ENCODE peak calls at places on chromosomes 3 and 15, in six cellular contexts. A is HCT116, J is A549, C is transverse colon, E is body of pancreas, O is uterus. D is an unnamed sample.

GRCh38 chr3:176041812-176042211 is 1155.5 kb downstream of the TBL1XR1 start:
- DNase-seq in A (no peak), J (no peak), C (no peak), E (no peak), O (no peak), D (no peak)

GRCh38 chr3:12287727-12288465 is 974 bp upstream of the PPARG start:
- DNase-seq in A (no peak), J (peak), C (peak), E (peak), O (peak), D (no peak)

GRCh38 chr15:83306561-83306960 is 22.1 kb upstream of the BNC1 start:
- DNase-seq in A (no peak), J (no peak), C (no peak), E (no peak), O (no peak), D (no peak)

GRCh38 chr15:73286356-73286755 is 82.4 kb downstream of the HCN4 start:
- DNase-seq in A (no peak), J (no peak), C (no peak), E (no peak), O (no peak), D (no peak)

GRCh38 chr15:63372753-63373152 is 8.9 kb downstream of the CA12 start:
- DNase-seq in A (no peak), J (no peak), C (no peak), E (no peak), O (no peak), D (no peak)

GRCh38 chr3:25354071-25354470 is 74.0 kb upstream of the RARB start:
- DNase-seq in A (no peak), J (no peak), C (no peak), E (no peak), O (no peak), D (no peak)

GRCh38 chr3:32841341-32841740 is 23.5 kb downstream of the TRIM71 start:
- DNase-seq in A (no peak), J (no peak), C (no peak), E (no peak), O (no peak), D (no peak)

GRCh38 chr3:96863129-96863740 is 48.8 kb downstream of the EPHA6 start:
- DNase-seq in A (no peak), J (peak), C (peak), E (peak), O (no peak), D (peak)

GRCh38 chr3:65946438-65946837 is 92.3 kb downstream of the MAGI1 start:
- DNase-seq in A (no peak), J (no peak), C (no peak), E (no peak), O (peak), D (no peak)

DNA sequence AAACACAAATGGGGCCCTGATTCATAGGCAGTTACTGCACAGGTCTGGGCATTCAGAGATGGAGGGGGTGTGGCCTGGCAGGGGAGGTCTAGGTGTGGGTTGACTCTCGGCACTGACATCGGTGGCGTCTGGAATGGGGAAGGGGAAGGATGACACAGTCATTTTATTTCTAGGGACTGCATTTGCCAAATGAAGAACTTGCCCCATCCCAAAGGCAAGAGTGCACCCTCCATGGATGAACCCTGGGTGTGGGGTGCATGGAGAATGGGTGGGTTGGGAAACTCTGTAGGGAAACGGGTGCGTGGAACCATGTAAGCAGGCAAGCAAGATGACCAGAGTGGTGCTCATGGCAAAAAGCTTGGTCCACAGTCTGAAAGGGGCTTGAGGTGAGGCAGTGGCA is 24.5 kb downstream of the SLC6A20 start:
- DNase-seq in A (no peak), J (no peak), C (no peak), E (no peak), O (no peak), D (no peak)
- TF ChIP-seq POLR2A in A (no peak), J (no peak), C (no peak), E (no peak), O (no peak), D (no peak)

GRCh38 chr15:59299919-59300617 is 72.6 kb downstream of the MYO1E start:
- DNase-seq in A (peak), J (peak), C (peak), E (peak), O (peak), D (no peak)

GRCh38 chr15:59296181-59296617 is 76.5 kb downstream of the MYO1E start:
- DNase-seq in A (no peak), J (peak), C (no peak), E (no peak), O (no peak), D (no peak)

GRCh38 chr15:59300618-59301139 is 72.0 kb downstream of the MYO1E start:
- DNase-seq in A (no peak), J (peak), C (peak), E (no peak), O (peak), D (peak)

GRCh38 chr15:59298876-59299275 is 73.8 kb downstream of the MYO1E start:
- DNase-seq in A (no peak), J (no peak), C (no peak), E (no peak), O (no peak), D (no peak)

DNA sequence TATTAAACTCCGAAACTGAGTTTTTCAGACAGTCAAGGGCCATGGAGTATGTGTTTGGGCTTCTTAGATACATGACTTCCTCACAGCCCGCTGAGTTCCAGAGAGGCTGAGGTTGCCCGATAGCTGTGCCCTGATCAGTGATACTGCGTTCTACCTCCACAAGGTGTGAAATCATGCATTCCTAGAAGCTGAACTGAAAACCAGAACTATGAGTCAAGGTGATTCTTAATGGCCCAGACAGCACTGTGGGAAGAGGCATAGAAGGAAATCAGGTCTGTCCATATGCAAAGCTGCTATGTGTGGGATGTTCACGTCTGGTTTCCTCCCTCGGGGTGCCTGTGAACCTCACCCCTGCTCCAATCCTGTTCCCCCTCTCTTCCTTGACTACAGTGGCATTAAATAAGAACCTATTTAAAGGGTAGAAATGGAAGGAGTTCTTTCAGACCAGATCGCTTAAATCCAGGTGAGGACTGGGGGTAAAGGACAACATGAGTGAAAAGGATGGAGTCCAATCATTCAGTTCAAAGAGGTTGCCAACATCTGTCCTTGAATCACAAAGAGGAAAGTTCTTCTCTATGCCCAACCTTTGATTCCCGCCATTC is 74.3 kb downstream of the MYO1E start:
- DNase-seq in A (peak), J (no peak), C (no peak), E (no peak), O (no peak), D (no peak)
- TF ChIP-seq POLR2A in A (no peak), J (no peak), C (no peak), E (no peak), O (no peak), D (no peak)

DNA sequence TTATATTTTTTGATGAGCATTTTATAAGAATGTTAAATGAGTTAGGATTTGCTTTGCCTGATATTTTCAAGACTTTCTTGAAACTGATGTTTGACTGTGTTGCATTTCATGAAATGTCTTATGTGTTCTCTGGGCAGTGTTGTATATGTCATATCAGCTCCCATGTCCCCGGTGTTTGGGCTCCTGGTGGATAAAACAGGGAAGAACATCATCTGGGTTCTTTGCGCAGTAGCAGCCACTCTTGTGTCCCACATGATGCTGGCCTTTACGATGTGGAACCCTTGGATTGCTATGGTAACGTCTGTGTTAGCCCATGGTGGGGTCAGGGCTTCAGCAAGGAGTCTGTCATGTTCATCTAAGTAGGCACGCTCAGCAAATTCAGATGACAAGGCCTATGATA is 20.0 kb downstream of the MFSD1 start:
- DNase-seq in A (no peak), J (no peak), C (no peak), E (no peak), O (no peak), D (no peak)
- TF ChIP-seq POLR2A in A (no peak), J (no peak), C (no peak), E (no peak), O (no peak), D (no peak)

DNA sequence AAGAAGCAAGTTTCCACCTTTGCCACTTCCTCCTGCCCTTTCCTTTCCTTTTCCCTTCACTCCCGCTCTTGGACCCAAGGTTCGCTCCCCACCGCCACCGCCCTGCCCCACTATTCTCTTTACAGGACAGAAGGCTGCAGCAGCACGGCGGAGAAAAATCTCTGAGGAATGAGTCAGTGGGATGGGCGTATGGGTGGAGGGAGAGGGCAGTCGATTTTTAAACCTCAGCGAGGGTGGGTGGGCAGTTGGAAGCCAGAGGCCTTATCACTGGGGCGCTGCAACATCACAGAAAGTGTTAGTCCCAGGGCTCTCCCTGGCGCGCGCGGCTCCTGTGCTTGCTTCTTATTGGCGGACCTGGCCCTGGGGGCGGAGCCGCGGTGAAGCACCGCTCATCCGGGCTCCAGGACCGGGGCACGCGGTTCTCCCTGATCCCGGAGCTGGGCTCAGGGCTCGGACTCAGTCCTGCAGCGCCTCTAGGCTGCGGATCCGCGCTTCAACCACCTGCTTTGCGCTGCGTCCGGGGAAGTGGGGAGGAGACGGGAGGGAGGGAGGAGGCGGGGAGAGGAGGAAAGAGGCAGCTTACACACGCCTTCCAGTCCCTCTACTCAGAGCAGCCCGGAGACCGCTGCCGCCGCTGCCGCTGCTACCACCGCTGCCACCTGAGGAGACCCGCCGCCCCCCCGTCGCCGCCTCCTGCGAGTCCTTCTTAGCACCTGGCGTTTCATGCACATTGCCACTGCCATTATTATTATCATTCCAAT is at the start of gene ALCAM:
- DNase-seq in A (peak), J (peak), C (peak), E (peak), O (peak), D (peak)
- TF ChIP-seq POLR2A in A (no peak), J (peak), C (peak), E (peak), O (peak), D (no peak)

DNA sequence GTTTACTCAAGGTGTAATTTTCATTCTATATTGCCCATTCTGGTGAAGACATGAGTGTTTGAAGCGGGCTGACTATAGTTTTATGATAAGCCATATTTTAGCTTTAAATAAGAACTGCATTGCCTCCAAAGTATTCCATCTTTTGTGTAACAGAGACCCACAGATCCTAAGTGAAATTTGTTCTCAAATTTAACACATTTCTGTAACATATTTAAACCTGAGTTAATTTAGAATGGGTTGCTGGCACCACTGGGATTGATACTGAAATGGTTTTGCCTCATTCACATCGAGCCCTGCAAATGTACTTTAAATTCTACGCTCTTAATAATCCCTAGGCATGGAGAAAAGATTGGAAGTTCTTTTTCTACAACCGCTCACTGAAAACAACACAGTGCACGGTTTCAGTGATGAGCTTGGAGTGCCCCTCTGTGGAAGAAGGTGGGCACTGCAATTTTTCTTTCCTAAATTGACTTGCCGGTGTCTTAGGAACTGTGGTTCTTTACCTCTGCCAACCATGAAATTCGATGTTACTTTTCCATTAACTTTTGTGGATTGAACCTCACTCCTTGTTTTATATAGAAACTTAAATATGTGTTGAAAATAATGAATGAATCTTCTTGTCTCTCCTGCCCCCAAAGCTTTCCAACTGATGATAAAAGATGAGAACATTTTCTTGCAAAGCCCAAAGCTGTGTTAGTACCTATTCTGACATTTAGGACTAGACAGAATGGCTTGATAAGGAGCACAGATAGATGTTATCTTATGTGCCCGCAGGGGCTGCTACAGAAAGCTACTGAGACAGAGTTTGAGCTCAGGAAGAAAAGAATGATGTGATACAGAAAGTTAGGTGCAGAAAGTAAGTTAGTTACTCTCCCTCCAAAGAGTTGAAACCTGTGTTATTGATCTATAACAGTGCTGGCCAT is 109.7 kb upstream of the ATP11B start:
- DNase-seq in A (peak), J (peak), C (peak), E (peak), O (peak), D (peak)
- TF ChIP-seq POLR2A in A (no peak), J (no peak), C (no peak), E (no peak), O (no peak), D (no peak)

GRCh38 chr15:64982472-64982871 is 7.2 kb downstream of the SPG21 start:
- DNase-seq in A (no peak), J (no peak), C (no peak), E (no peak), O (no peak), D (no peak)

GRCh38 chr15:64987136-64987535 is 2.6 kb downstream of the SPG21 start:
- DNase-seq in A (no peak), J (no peak), C (no peak), E (no peak), O (no peak), D (no peak)

GRCh38 chr15:64985382-64986033 is 4.2 kb downstream of the SPG21 start:
- DNase-seq in A (no peak), J (peak), C (no peak), E (no peak), O (no peak), D (no peak)

GRCh38 chr15:64979252-64979710 is 10.4 kb downstream of the SPG21 start:
- DNase-seq in A (no peak), J (no peak), C (no peak), E (no peak), O (no peak), D (no peak)

DNA sequence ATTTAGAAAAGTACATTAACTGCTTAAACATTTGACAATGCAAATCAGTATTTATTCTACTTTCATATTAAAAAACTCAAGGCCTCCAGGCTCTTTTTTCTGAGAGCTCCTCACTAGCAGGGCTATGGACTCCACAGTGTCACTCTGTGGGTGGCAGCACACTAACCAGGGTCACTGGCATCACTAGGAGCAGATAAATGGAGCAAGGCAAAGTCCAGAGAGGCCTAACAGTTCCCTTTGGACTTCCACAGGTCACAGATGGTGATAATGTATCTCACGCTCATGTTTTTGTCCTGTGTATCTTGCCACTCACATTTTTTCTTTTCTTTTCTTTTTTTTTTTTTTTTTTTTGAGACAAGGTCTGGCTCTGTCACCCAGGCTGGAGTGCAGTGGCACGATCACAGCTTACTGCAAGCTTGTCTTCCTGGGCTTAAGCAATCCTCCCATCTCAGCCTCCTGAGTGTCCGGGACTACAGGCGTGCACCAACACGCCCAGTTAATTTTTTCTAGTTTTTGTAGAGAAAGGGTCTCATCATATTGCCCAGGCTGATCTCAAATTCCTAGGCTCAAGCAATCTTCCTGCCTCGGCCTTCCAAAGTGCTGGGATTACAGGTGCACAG is 7.8 kb downstream of the SPG21 start:
- DNase-seq in A (no peak), J (no peak), C (no peak), E (no peak), O (no peak), D (no peak)
- TF ChIP-seq POLR2A in A (no peak), J (no peak), C (no peak), E (no peak), O (no peak), D (no peak)

DNA sequence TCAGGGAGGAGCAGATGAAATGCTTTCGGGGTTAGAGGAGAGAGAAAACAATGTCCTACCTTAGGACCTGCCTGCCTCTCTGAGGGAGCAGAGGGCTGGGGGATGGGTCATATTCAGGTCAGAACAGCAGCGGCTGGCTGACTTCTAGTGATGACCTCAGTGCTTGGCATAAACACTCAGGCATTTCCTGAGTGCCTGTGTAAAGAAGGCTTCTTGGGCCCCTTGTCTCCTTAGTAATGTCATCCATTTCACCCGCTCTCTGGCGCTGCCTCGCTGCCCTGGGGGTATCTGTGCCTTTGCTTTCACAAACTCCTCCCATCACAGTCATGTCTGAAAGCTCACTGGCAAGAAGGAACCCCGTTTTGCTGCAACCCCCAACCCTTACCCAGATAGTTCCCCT is 82.9 kb upstream of the GSK3B start:
- DNase-seq in A (no peak), J (peak), C (no peak), E (peak), O (peak), D (no peak)
- TF ChIP-seq POLR2A in A (no peak), J (no peak), C (no peak), E (no peak), O (no peak), D (no peak)